ENCODE peak calls at places on chromosomes 5 and 9, in seven cellular contexts. F is right cardiac atrium; V is fibroblast of the aortic adventitia; X is CD4-positive, CD25-positive, alpha-beta regulatory T cell; T is stomach; J is mammary epithelial cell; E is endothelial cell of umbilical vein. B is an unnamed sample.

GRCh38 chr5:16733597-16733996 is 116.8 kb upstream of the RETREG1 start:
- DNase-seq in J (no peak), V (no peak), X (no peak), E (no peak), T (no peak), F (no peak), B (no peak)

GRCh38 chr5:76705574-76705973 is 10.4 kb upstream of the F2R start:
- DNase-seq in X (no peak), T (no peak), V (no peak), J (no peak), F (no peak), E (peak), B (no peak)

GRCh38 chr9:72041775-72042194 is 18.6 kb downstream of the C9orf57 start:
- DNase-seq in J (peak), V (peak), X (no peak), T (no peak), E (no peak), F (peak), B (peak)

GRCh38 chr5:171640396-171640981 is 145.1 kb upstream of the SMIM23 start:
- DNase-seq in J (no peak), T (no peak), X (no peak), F (peak), E (no peak), V (no peak), B (no peak)

GRCh38 chr5:175635854-175636253 is 22.0 kb upstream of the HRH2 start:
- DNase-seq in F (no peak), V (no peak), J (no peak), E (no peak), T (no peak), X (no peak), B (no peak)

GRCh38 chr9:110900917-110901316 is 137.4 kb downstream of the LPAR1 start:
- DNase-seq in V (no peak), J (no peak), F (no peak), T (no peak), X (no peak), E (peak), B (no peak)

GRCh38 chr5:129098488-129099183 is 4.1 kb downstream of the ISOC1 start:
- DNase-seq in J (no peak), F (no peak), T (no peak), E (peak), V (peak), X (no peak), B (no peak)

GRCh38 chr5:150082364-150082763 is 4.0 kb downstream of the CSF1R start:
- DNase-seq in V (no peak), X (no peak), J (no peak), F (no peak), T (peak), E (no peak), B (no peak)

GRCh38 chr9:137241490-137242328 is 622 bp downstream of the TUBB4B start:
- DNase-seq in T (peak), X (peak), E (peak), J (peak), F (peak), V (peak), B (no peak)

GRCh38 chr9:136845465-136846261 is 3.4 kb downstream of the AJM1 start:
- DNase-seq in V (no peak), E (no peak), T (no peak), F (peak), X (no peak), J (no peak), B (no peak)

GRCh38 chr9:113993838-113994540 is 84.1 kb downstream of the AMBP start:
- DNase-seq in J (peak), E (peak), F (peak), T (peak), V (peak), X (peak), B (peak)

GRCh38 chr5:100313657-100314056 is 221.5 kb upstream of the FAM174A start:
- DNase-seq in J (no peak), X (no peak), E (peak), V (no peak), T (no peak), F (no peak), B (no peak)

GRCh38 chr9:17236147-17236546 is 101.3 kb downstream of the CNTLN start:
- DNase-seq in E (peak), T (no peak), X (no peak), F (no peak), V (no peak), J (no peak), B (no peak)

GRCh38 chr9:118985851-118986250 is 383.4 kb downstream of the BRINP1 start:
- DNase-seq in T (no peak), V (no peak), J (no peak), E (no peak), X (no peak), F (no peak), B (no peak)

GRCh38 chr5:40991168-40991980 is 79.8 kb downstream of the MROH2B start:
- DNase-seq in V (peak), E (peak), F (peak), J (peak), T (peak), X (no peak), B (peak)

GRCh38 chr5:145680169-145680568 is 155.0 kb downstream of the PRELID2 start:
- DNase-seq in X (no peak), V (no peak), F (no peak), E (no peak), J (no peak), T (no peak), B (no peak)

GRCh38 chr9:6910032-6910431 is 152.3 kb downstream of the KDM4C start:
- DNase-seq in X (peak), E (peak), F (no peak), T (no peak), J (no peak), V (peak), B (no peak)

GRCh38 chr5:174559141-174559540 is 165.2 kb upstream of the MSX2 start:
- DNase-seq in V (no peak), E (no peak), X (no peak), F (no peak), J (peak), T (no peak), B (no peak)

GRCh38 chr5:60483046-60483445 is 216.9 kb downstream of the DEPDC1B start:
- DNase-seq in J (peak), V (peak), X (no peak), F (no peak), E (no peak), T (no peak), B (no peak)

GRCh38 chr5:79976759-79977515 is 14.1 kb downstream of the MTX3 start:
- DNase-seq in V (no peak), E (no peak), X (no peak), T (no peak), F (no peak), J (no peak), B (no peak)

GRCh38 chr5:32571128-32571527 is 14.2 kb upstream of the SUB1 start:
- DNase-seq in J (no peak), X (no peak), V (no peak), F (no peak), E (no peak), T (no peak), B (no peak)

GRCh38 chr5:139649082-139649991 is 1.2 kb downstream of the CXXC5 start:
- DNase-seq in X (peak), F (peak), E (no peak), J (no peak), V (no peak), T (no peak), B (no peak)

GRCh38 chr9:127131871-127132270 is 9.4 kb upstream of the ANGPTL2 start:
- DNase-seq in V (peak), E (no peak), T (peak), J (peak), F (no peak), X (no peak), B (peak)

GRCh38 chr5:43256261-43256966 is 56.8 kb downstream of the HMGCS1 start:
- DNase-seq in F (no peak), J (no peak), T (peak), E (no peak), V (no peak), X (no peak), B (no peak)

GRCh38 chr9:110317921-110318320 is 19.7 kb downstream of the TXNDC8 start:
- DNase-seq in V (no peak), X (no peak), T (no peak), E (no peak), J (no peak), F (no peak), B (no peak)

GRCh38 chr9:113156880-113157279 is 6.1 kb downstream of the SLC31A2 start:
- DNase-seq in T (no peak), E (no peak), X (peak), J (no peak), F (no peak), V (no peak), B (no peak)

GRCh38 chr9:74973714-74974113 is 21.0 kb upstream of the C9orf40 start:
- DNase-seq in F (no peak), X (no peak), J (no peak), E (no peak), V (no peak), T (no peak), B (no peak)

GRCh38 chr5:83731638-83732037 is 11.0 kb upstream of the HAPLN1 start:
- DNase-seq in J (no peak), X (no peak), F (no peak), T (no peak), E (no peak), V (no peak), B (no peak)

GRCh38 chr5:35129921-35130485 is 82.3 kb upstream of the AGXT2 start:
- DNase-seq in X (peak), V (no peak), T (peak), E (no peak), F (no peak), J (peak), B (no peak)

GRCh38 chr5:56412601-56413379 is 179.7 kb upstream of the ANKRD55 start:
- DNase-seq in T (peak), F (peak), J (no peak), V (no peak), E (no peak), X (peak), B (peak)

GRCh38 chr9:99660191-99660636 is 161.5 kb upstream of the NR4A3 start:
- DNase-seq in J (no peak), T (no peak), F (peak), X (no peak), E (no peak), V (no peak), B (no peak)

GRCh38 chr5:173472164-173472563 is 143.9 kb upstream of the STC2 start:
- DNase-seq in E (peak), X (no peak), V (peak), F (peak), T (peak), J (peak), B (peak)
- H3K4me3 ChIP-seq in E (no peak), X (no peak), V (no peak), F (no peak), T (no peak), J (no peak), B (no peak)

GRCh38 chr9:76655121-76655531 is 109.1 kb upstream of the PCA3 start:
- DNase-seq in F (no peak), V (no peak), T (no peak), E (peak), J (no peak), X (peak), B (no peak)

GRCh38 chr9:76658510-76659231 is 105.6 kb upstream of the PCA3 start:
- DNase-seq in E (peak), T (no peak), V (peak), X (peak), J (peak), F (no peak), B (no peak)

GRCh38 chr9:76654575-76654974 is 109.7 kb upstream of the PCA3 start:
- DNase-seq in J (peak), V (peak), F (no peak), T (no peak), E (peak), X (no peak), B (no peak)

GRCh38 chr9:76655970-76656369 is 108.3 kb upstream of the PCA3 start:
- DNase-seq in J (no peak), V (no peak), T (no peak), X (no peak), F (no peak), E (peak), B (no peak)

DNA sequence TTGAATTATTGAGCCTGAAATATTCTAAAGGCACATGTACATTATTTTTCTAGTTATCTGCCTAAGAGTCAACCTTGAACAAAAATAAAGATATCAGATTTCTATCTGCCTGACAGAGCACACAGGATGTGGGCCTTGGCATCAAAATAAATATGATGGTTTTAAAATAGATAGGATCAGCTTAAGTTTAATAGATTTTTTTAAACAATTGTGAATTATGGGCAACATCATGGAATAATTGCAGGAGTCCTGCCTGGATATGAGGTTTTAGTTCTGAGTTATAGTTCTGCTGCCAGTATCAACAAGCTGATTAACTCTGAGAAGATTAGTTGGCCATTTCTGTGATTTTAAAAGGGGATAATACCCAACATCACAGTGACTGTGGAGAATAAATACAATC is 107.0 kb upstream of the PCA3 start:
- DNase-seq in J (no peak), V (peak), T (no peak), F (no peak), X (peak), E (no peak), B (no peak)
- H3K4me3 ChIP-seq in J (no peak), V (no peak), T (no peak), F (no peak), X (no peak), E (no peak), B (no peak)

GRCh38 chr5:68240771-68241170 is 25.2 kb downstream of the PIK3R1 start:
- DNase-seq in X (no peak), F (no peak), T (no peak), J (no peak), V (no peak), E (no peak), B (no peak)

GRCh38 chr5:68242743-68243142 is 27.2 kb downstream of the PIK3R1 start:
- DNase-seq in X (no peak), V (peak), F (no peak), J (no peak), T (no peak), E (peak), B (no peak)

GRCh38 chr5:68240196-68240595 is 24.6 kb downstream of the PIK3R1 start:
- DNase-seq in J (no peak), V (no peak), T (no peak), X (no peak), E (no peak), F (no peak), B (no peak)

GRCh38 chr5:68237715-68238114 is 22.2 kb downstream of the PIK3R1 start:
- DNase-seq in T (no peak), V (no peak), F (no peak), E (no peak), J (no peak), X (no peak), B (no peak)

GRCh38 chr5:68239485-68239884 is 23.9 kb downstream of the PIK3R1 start:
- DNase-seq in F (peak), V (peak), E (peak), X (peak), T (peak), J (peak), B (peak)
- H3K4me3 ChIP-seq in F (peak), V (peak), E (no peak), X (peak), T (no peak), J (no peak), B (peak)

GRCh38 chr5:152113401-152113800 is 188.8 kb upstream of the GLRA1 start:
- DNase-seq in J (no peak), E (no peak), T (no peak), V (no peak), F (no peak), X (peak), B (no peak)
- H3K4me3 ChIP-seq in J (no peak), E (no peak), T (no peak), V (no peak), F (no peak), X (no peak), B (no peak)

DNA sequence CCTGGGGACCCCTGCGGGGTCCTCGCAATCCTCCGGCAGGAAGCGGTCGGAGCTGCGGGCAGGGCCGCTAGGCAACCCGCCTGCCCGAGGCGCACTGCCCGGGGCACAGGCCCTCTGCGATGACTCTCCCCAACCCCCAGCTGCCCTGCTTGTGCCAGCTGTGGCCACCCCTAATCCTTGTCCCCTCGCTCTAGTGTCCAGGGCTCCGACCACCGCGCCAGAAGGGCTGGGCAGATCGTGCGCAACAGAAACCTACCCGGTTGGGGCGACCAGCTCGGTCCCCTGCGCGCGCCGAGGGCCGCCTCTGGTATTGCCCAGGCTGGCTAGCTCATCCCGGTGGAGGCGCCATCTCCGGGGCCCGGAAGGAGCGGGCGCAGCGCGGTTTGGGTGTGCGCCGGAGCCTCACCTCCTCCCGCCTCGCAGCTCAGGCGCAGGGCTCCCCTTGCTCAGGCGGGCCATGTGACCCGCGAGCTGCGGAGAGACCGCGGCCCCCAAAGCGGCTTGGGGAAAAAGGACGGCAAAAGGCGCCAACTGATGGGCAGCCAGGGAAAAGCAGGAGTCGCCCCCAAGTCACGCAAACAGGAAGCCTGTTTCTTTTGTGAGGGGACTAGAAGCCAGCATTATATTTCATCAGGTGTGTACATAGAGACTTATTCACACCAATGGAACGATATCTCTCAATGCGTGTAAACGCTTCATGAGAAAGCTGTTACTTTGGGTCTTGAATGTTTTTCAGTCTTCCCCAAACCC is 46.8 kb upstream of the RNF20 start:
- DNase-seq in T (peak), V (peak), F (peak), E (peak), J (peak), X (no peak), B (peak)
- H3K4me3 ChIP-seq in T (peak), V (peak), F (peak), E (no peak), J (peak), X (no peak), B (peak)

B was measured in ascending aorta.